ENCODE peak calls at places on chromosomes 5 and 9, in seven cellular contexts. E is endodermal cell; B is neural progenitor cell; U is OCI-LY7; M is CD8-positive, alpha-beta T cell; L is pancreas; H is tibial artery. W is an unnamed sample.
A peak's percentile ranks its signal among the peaks of the same experiment; 100 is the strongest.

GRCh38 chr9:68913054-68913453 is 100.9 kb downstream of the PRKACG start:
- DNase-seq in E (no peak), B (no peak), U (no peak), M (no peak), L (no peak), H (no peak), W (no peak)

GRCh38 chr9:81536242-81537025 is 152.9 kb downstream of the TLE1 start:
- DNase-seq in E (no peak), B (peak; percentile 71), U (no peak), M (no peak), L (no peak), H (no peak), W (no peak)

GRCh38 chr9:90642570-90643539 is at the start of gene DIRAS2:
- DNase-seq in E (peak; percentile 89), B (peak; percentile 83), U (no peak), M (no peak), L (peak; percentile 87), H (peak; percentile 65), W (no peak)

GRCh38 chr9:100425758-100426157 is 1.2 kb upstream of the MSANTD3 start:
- DNase-seq in E (no peak), B (no peak), U (no peak), M (no peak), L (no peak), H (no peak), W (no peak)

GRCh38 chr9:91035825-91036208 is 234.2 kb downstream of the SYK start:
- DNase-seq in E (no peak), B (no peak), U (no peak), M (no peak), L (no peak), H (no peak), W (no peak)

GRCh38 chr9:33044162-33044673 is 19.1 kb downstream of the DNAJA1 start:
- DNase-seq in E (peak; percentile 90), B (peak; percentile 88), U (no peak), M (peak; percentile 34), L (peak; percentile 83), H (peak; percentile 92), W (peak; percentile 83)

GRCh38 chr9:131358438-131359029 is 35.4 kb upstream of the PRRC2B start:
- DNase-seq in E (no peak), B (no peak), U (no peak), M (no peak), L (peak; percentile 27), H (no peak), W (no peak)

GRCh38 chr9:74414325-74414724 is 82.8 kb upstream of the RORB start:
- DNase-seq in E (no peak), B (no peak), U (no peak), M (no peak), L (no peak), H (no peak), W (no peak)

GRCh38 chr9:113808391-113809191 is 67.5 kb upstream of the ZNF618 start:
- DNase-seq in E (no peak), B (no peak), U (no peak), M (no peak), L (no peak), H (peak; percentile 82), W (peak; percentile 52)

GRCh38 chr5:97726106-97726505 is 543.1 kb upstream of the RIOK2 start:
- DNase-seq in E (no peak), B (no peak), U (no peak), M (no peak), L (no peak), H (no peak), W (no peak)

GRCh38 chr5:172561151-172561550 is 79.9 kb upstream of the NEURL1B start:
- DNase-seq in E (no peak), B (no peak), U (no peak), M (no peak), L (no peak), H (no peak), W (no peak)

GRCh38 chr5:135458921-135459331 is 6.8 kb upstream of the TIFAB start:
- DNase-seq in E (no peak), B (no peak), U (no peak), M (no peak), L (peak; percentile 39), H (peak; percentile 72), W (peak; percentile 23)

GRCh38 chr5:135457424-135458071 is 5.4 kb upstream of the TIFAB start:
- DNase-seq in E (peak; percentile 93), B (peak; percentile 81), U (peak; percentile 58), M (peak; percentile 41), L (peak; percentile 82), H (peak; percentile 72), W (peak; percentile 49)

GRCh38 chr5:135460246-135461033 is 8.3 kb upstream of the TIFAB start:
- DNase-seq in E (no peak), B (no peak), U (no peak), M (no peak), L (peak; percentile 26), H (peak; percentile 28), W (no peak)

GRCh38 chr5:135456238-135457099 is 4.3 kb upstream of the TIFAB start:
- DNase-seq in E (no peak), B (no peak), U (no peak), M (no peak), L (peak; percentile 27), H (peak; percentile 76), W (no peak)

DNA sequence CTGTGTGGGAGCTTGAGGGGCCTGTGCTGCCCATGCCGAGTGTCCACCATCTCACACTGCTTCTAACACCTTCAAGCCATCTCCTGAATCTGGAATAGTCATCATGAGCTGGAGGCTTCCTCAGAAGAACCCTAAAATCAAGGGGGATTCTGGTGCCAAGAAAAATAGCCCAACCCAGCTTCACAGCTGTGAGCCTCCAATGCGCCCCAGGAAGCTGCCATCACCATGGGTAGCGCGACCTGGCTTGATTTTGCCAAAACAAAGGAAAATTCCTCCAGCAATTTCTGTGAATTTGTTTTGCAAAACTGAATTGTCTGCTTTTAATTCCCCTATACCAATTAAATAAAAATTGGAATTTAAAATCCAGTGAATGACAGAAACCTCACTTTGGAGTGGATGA is 6.2 kb upstream of the TIFAB start:
- DNase-seq in E (no peak), B (no peak), U (no peak), M (no peak), L (peak; percentile 14), H (no peak), W (no peak)
- H3K27ac ChIP-seq in E (no peak overlapping the region), B (no peak overlapping the region), U (no peak overlapping the region), M (no peak overlapping the region), L (no peak overlapping the region), H (no peak overlapping the region), W (no peak overlapping the region)

GRCh38 chr9:82938426-82938825 is 124.5 kb downstream of the RASEF start:
- DNase-seq in E (no peak), B (no peak), U (no peak), M (no peak), L (no peak), H (no peak), W (no peak)

GRCh38 chr9:82930116-82930515 is 132.8 kb downstream of the RASEF start:
- DNase-seq in E (no peak), B (no peak), U (no peak), M (no peak), L (no peak), H (no peak), W (no peak)

GRCh38 chr9:82940386-82940785 is 122.6 kb downstream of the RASEF start:
- DNase-seq in E (no peak), B (no peak), U (no peak), M (no peak), L (no peak), H (no peak), W (no peak)

GRCh38 chr9:82939451-82939850 is 123.5 kb downstream of the RASEF start:
- DNase-seq in E (no peak), B (no peak), U (no peak), M (no peak), L (no peak), H (no peak), W (no peak)

DNA sequence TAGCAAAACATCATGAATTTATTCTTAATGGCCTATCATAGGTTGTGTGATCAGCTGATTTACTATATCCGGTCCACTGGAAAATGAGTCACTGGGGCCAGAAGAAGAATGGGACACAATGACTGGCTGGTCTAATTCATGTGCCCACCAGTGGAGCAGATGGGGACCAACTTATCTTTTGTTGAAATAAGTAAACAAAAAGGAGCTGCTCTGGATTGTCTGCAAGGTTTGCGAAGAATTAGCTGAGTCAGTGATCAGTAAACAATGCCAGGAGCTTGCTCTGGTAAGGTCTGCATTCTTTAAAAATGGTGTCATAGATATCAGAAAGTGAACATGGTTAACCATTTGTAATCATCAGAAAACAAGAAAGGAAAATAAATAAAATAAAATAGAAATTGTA is 128.0 kb downstream of the RASEF start:
- DNase-seq in E (peak; percentile 56), B (peak; percentile 31), U (no peak), M (no peak), L (no peak), H (no peak), W (no peak)
- H3K27ac ChIP-seq in E (no peak overlapping the region), B (peak overlapping the region; percentile 6), U (no peak overlapping the region), M (no peak overlapping the region), L (no peak overlapping the region), H (no peak overlapping the region), W (no peak overlapping the region)

GRCh38 chr9:128689820-128690683 is 1.0 kb downstream of the SET start:
- DNase-seq in E (peak; percentile 82), B (peak; percentile 79), U (peak; percentile 71), M (peak; percentile 35), L (peak; percentile 65), H (no peak), W (peak; percentile 62)
- H3K27ac ChIP-seq in E (peak overlapping the region; percentile 60), B (peak overlapping the region; percentile 7), U (peak overlapping the region; percentile 59), M (peak overlapping the region; percentile 56), L (peak overlapping the region; percentile 47), H (peak overlapping the region; percentile 98), W (no peak overlapping the region)

GRCh38 chr9:133888048-133888778 is 103.9 kb downstream of the VAV2 start:
- DNase-seq in E (no peak), B (peak; percentile 37), U (no peak), M (no peak), L (no peak), H (no peak), W (no peak)

GRCh38 chr9:133890583-133890982 is 101.5 kb downstream of the VAV2 start:
- DNase-seq in E (no peak), B (no peak), U (no peak), M (no peak), L (no peak), H (no peak), W (no peak)

GRCh38 chr9:133887540-133888047 is 104.5 kb downstream of the VAV2 start:
- DNase-seq in E (no peak), B (no peak), U (no peak), M (no peak), L (no peak), H (no peak), W (no peak)

GRCh38 chr9:133889498-133890301 is 102.4 kb downstream of the VAV2 start:
- DNase-seq in E (no peak), B (no peak), U (no peak), M (no peak), L (no peak), H (no peak), W (no peak)

DNA sequence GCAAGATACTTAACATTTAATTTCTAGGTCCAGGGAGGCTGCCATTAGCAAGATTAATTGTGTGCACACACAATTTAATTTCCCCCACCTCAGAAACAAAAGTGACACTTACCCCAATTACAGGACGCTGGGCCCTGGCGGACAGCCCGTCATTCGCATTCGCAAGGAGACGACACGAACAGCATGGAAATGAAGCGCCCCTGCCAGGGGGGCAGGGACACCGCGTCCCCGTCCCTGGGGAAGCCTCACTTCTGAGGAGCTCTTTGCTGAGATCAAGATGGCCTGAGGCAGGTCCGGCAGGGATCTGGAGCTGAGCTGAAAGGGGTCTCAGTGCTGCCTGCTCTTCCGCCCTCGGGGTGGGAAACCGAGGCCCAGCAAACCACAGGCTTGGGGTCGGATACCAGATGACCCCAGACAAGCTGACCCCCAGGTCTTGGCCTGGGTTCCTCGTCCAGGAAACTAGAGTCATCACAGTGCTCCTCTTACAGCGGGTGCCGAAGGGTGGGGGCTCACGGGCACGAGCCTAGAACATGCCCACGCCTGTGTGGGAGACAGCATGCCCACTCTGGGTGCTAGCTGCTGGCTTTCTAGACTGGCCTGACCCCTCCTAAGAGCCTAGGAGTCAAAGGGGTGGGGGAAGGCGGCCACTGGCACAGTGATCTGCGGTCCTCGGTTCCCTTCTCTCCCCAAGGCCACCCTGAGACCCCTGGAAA is 103.2 kb downstream of the VAV2 start:
- DNase-seq in E (no peak), B (no peak), U (no peak), M (no peak), L (no peak), H (no peak), W (no peak)
- H3K27ac ChIP-seq in E (peak overlapping the region; percentile 92), B (peak overlapping the region; percentile 76), U (no peak overlapping the region), M (no peak overlapping the region), L (peak overlapping the region; percentile 17), H (no peak overlapping the region), W (no peak overlapping the region)